ENCODE peak calls at places on chromosomes 13 and 19, in eight cellular contexts. B, Z, Q, J, O, I, A and E are unnamed samples. For H3K36me3, the result is how much of the 10 kb centered on the place peaks cover.

GRCh38 chr13:46804391-46804815 is 7.4 kb upstream of the ESD start:
- DNase-seq in B (peak), Z (no peak), Q (no peak), J (no peak), O (no peak), I (no peak), A (peak), E (no peak)

GRCh38 chr13:84668637-84669036 is 786.4 kb upstream of the SLITRK1 start:
- DNase-seq in B (no peak), Z (no peak), Q (no peak), J (no peak), O (no peak), I (no peak), A (no peak), E (no peak)

GRCh38 chr19:15195381-15195964 is 5.3 kb downstream of the NOTCH3 start:
- DNase-seq in B (peak), Z (no peak), Q (peak), J (peak), O (no peak), I (peak), A (peak), E (no peak)

GRCh38 chr13:36819811-36820140 is 754 bp downstream of the RFXAP start:
- DNase-seq in B (peak), Z (no peak), Q (no peak), J (no peak), O (no peak), I (no peak), A (peak), E (no peak)

GRCh38 chr19:14516746-14517438 is 1.3 kb downstream of the DNAJB1 start:
- DNase-seq in B (no peak), Z (no peak), Q (no peak), J (peak), O (peak), I (no peak), A (no peak), E (no peak)

GRCh38 chr13:112058941-112059340 is 8.0 kb upstream of the SOX1 start:
- DNase-seq in B (no peak), Z (no peak), Q (no peak), J (no peak), O (no peak), I (no peak), A (no peak), E (no peak)

GRCh38 chr13:28171266-28171665 is 32.9 kb downstream of the PAN3 start:
- DNase-seq in B (no peak), Z (no peak), Q (no peak), J (no peak), O (no peak), I (no peak), A (no peak), E (no peak)

GRCh38 chr13:78022164-78022877 is 103.7 kb upstream of the EDNRB start:
- DNase-seq in B (peak), Z (no peak), Q (no peak), J (peak), O (peak), I (no peak), A (peak), E (peak)

GRCh38 chr13:30787747-30788535 is 52.6 kb downstream of the ALOX5AP start:
- DNase-seq in B (no peak), Z (no peak), Q (no peak), J (no peak), O (no peak), I (no peak), A (peak), E (no peak)

GRCh38 chr19:32866564-32867265 is 2.9 kb downstream of the SLC7A9 start:
- DNase-seq in B (no peak), Z (no peak), Q (no peak), J (no peak), O (peak), I (no peak), A (no peak), E (no peak)

GRCh38 chr13:92074658-92075057 is 676.2 kb downstream of the GPC5 start:
- DNase-seq in B (no peak), Z (no peak), Q (no peak), J (no peak), O (no peak), I (no peak), A (no peak), E (no peak)

GRCh38 chr13:26785845-26786630 is 25.5 kb upstream of the GPR12 start:
- DNase-seq in B (peak), Z (no peak), Q (no peak), J (peak), O (peak), I (no peak), A (no peak), E (no peak)

GRCh38 chr13:46386426-46386995 is 541 bp downstream of the RUBCNL start:
- DNase-seq in B (no peak), Z (no peak), Q (no peak), J (no peak), O (peak), I (no peak), A (no peak), E (no peak)

GRCh38 chr19:27774827-27775226 is 1438.1 kb downstream of the UQCRFS1 start:
- DNase-seq in B (no peak), Z (no peak), Q (no peak), J (no peak), O (no peak), I (no peak), A (no peak), E (no peak)

GRCh38 chr13:49657241-49657641 is 28.9 kb downstream of the ARL11 start:
- DNase-seq in B (no peak), Z (peak), Q (no peak), J (no peak), O (no peak), I (no peak), A (no peak), E (no peak)

GRCh38 chr19:28292822-28293500 is 920.0 kb downstream of the UQCRFS1 start:
- DNase-seq in B (peak), Z (no peak), Q (no peak), J (no peak), O (no peak), I (no peak), A (no peak), E (no peak)

GRCh38 chr19:41244117-41244516 is 20.1 kb upstream of the HNRNPUL1 start:
- DNase-seq in B (no peak), Z (no peak), Q (no peak), J (no peak), O (no peak), I (no peak), A (no peak), E (no peak)
- H3K36me3 ChIP-seq in B (under half), Z (under half), Q (half or more), J (under half), O (under half), I (half or more), A (half or more), E (under half)

DNA sequence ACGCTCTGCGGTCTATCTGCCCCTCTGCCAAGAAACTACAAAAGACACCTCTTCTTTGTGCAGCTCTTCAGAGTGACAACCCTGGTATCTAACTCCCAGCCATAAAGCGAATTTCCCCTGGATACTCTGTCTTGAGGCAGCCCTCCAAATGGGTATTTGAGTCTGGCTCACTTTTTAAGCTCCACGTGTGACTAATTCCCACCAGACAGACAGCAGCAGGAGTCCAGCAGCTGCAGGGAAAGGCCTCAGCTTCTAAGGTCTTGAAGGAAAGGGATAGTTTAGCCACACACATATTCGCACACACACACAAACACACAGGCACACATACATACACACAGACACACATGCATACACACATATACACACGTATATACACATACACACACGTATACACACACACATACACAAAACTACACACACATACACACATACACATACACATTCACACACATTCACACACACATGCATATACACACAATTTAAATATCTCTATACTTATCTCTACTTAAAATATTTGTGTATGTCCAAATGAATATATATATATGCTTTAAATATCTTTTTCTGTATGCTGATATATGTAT is 188.8 kb downstream of the TSHZ3 start:
- DNase-seq in B (no peak), Z (no peak), Q (no peak), J (no peak), O (no peak), I (no peak), A (peak), E (no peak)
- TF ChIP-seq CTCF in B (no peak), Z (no peak), Q (no peak), J (no peak), O (no peak), I (no peak), A (no peak), E (no peak)

GRCh38 chr19:4684312-4685095 is 14.4 kb upstream of the MYDGF start:
- DNase-seq in B (no peak), Z (no peak), Q (no peak), J (no peak), O (no peak), I (no peak), A (no peak), E (no peak)
- H3K36me3 ChIP-seq in B (under half), Z (under half), Q (half or more), J (under half), O (under half), I (half or more), A (half or more), E (under half)

DNA sequence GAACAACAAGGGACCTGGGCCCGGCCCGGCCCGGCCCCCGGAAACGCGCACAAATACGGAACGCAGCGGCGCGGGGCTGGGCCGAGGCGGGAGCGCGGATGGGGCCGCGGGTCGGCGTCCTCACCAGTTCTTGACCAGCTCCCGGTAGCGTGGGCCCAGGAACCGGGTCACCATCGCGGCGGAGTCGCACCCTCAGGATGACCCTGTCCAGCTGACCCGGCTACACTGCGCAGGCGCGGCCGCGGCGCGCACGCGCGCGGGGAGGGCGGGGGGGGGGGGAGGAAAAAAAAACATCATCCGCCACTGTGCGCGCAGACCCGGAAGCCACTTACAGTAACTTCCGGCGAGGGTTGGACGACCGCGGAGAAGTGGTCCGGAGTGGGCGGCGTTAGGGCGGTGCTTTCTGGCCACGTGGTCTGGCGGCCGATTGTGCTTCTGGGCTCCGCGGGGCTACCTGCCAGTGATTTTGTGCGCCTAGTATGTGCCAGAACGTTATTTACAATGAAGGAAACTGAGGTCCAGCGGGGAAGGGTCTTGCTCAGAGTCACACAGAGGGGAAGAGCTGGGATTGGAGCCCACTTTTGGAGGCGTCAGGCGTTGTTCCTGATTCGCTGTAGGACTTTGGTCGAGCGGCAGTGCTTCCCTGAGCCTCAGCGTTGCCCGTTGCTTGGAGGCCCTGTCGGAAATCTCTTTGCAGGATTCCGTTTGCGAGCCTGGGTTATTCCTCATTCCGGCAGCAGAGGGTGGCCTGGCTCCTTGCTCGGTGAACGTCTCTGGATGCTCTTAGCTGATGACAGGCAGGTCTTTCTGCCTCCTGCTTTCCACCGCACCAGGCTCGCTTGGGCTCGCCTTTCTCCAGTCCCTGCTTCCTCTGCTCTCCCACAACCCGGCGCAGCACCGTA is at the start of gene UQCR11:
- DNase-seq in B (peak), Z (peak), Q (peak), J (peak), O (peak), I (peak), A (peak), E (peak)
- TF ChIP-seq CTCF in B (peak), Z (peak), Q (peak), J (peak), O (no peak), I (peak), A (peak), E (peak)

DNA sequence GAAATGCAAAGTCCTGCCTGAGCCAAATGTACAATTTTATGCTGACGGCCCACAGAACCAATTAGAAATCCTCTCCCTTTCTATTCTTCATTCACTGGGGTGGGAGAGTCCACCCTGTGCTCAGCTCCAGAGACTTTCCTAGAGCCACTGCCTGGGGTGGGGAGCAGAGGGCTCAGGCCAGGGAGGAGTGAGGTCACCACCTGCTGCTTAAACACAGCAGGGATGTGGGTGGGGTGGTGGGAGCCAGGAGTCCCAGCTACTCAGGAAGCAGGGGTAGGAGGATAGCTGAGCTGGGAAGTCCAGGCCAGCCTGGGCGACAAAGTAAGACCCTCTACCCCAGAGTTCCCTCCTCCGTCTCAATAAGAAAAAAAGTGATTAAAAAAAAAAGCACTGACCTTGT is 26.9 kb upstream of the ZNF83 start:
- DNase-seq in B (no peak), Z (no peak), Q (no peak), J (no peak), O (no peak), I (no peak), A (no peak), E (no peak)
- H3K36me3 ChIP-seq in B (under half), Z (under half), Q (under half), J (under half), O (under half), I (under half), A (under half), E (under half)

DNA sequence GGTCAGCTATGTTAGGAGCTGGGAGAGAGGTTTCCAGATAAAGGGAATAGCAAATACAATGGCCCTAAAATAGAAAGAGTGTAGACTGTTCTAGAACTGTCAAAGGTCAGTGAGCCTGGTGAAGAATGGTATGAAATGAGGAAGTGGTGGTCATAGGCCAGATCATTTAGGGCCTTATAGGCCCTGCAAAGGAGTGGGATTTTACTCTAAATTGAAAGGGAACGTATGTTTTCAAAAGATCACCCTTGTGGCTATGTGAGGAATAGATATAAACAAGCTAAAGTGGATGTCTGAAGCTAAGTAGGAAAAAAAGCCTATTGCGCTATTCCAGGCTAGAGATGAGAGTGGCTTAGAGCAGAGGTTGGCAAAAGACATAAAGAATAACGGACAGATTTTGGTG is 70.7 kb upstream of the TDRD3 start:
- DNase-seq in B (no peak), Z (no peak), Q (no peak), J (no peak), O (no peak), I (no peak), A (no peak), E (no peak)
- TF ChIP-seq CTCF in B (no peak), Z (no peak), Q (no peak), J (no peak), O (no peak), I (no peak), A (no peak), E (no peak)

GRCh38 chr13:73908809-73909208 is 225.4 kb downstream of the KLF12 start:
- DNase-seq in B (no peak), Z (no peak), Q (no peak), J (no peak), O (no peak), I (no peak), A (no peak), E (no peak)

GRCh38 chr13:73913043-73913740 is 221.0 kb downstream of the KLF12 start:
- DNase-seq in B (peak), Z (no peak), Q (no peak), J (no peak), O (no peak), I (no peak), A (peak), E (no peak)

GRCh38 chr13:73918691-73919090 is 215.5 kb downstream of the KLF12 start:
- DNase-seq in B (no peak), Z (no peak), Q (no peak), J (no peak), O (no peak), I (no peak), A (no peak), E (no peak)

GRCh38 chr13:73910733-73911132 is 223.5 kb downstream of the KLF12 start:
- DNase-seq in B (no peak), Z (no peak), Q (no peak), J (no peak), O (no peak), I (no peak), A (no peak), E (no peak)

GRCh38 chr13:73914119-73914518 is 220.1 kb downstream of the KLF12 start:
- DNase-seq in B (no peak), Z (no peak), Q (no peak), J (no peak), O (no peak), I (no peak), A (peak), E (no peak)
- H3K36me3 ChIP-seq in B (under half), Z (under half), Q (under half), J (under half), O (under half), I (under half), A (under half), E (under half)

GRCh38 chr19:17390665-17391370 is 3.2 kb downstream of the CCDC194 start:
- DNase-seq in B (peak), Z (peak), Q (peak), J (peak), O (peak), I (peak), A (peak), E (peak)
- TF ChIP-seq CTCF in B (peak), Z (peak), Q (peak), J (peak), O (peak), I (peak), A (peak), E (peak)